ENCODE peak calls at places on chromosomes 13 and 19, in nine cellular contexts. P is AG10803, D is omental fat pad, T is heart left ventricle, A is GM12878, B is coronary artery, W is tibial nerve, V is K562, J is left lung. F is an unnamed sample.

GRCh38 chr13:110826861-110827672 is 87.8 kb downstream of the ANKRD10 start:
- DNase-seq in P (no peak), D (no peak), T (no peak), A (no peak), B (no peak), W (no peak), V (no peak), J (no peak), F (no peak)

GRCh38 chr13:102452831-102453230 is 51.0 kb upstream of the FGF14 start:
- DNase-seq in P (no peak), D (no peak), T (no peak), A (no peak), B (no peak), W (no peak), V (no peak), J (no peak), F (no peak)

GRCh38 chr19:17347361-17347760 is 10.0 kb downstream of the GTPBP3 start:
- DNase-seq in P (no peak), D (no peak), T (peak), A (no peak), B (no peak), W (no peak), V (no peak), J (no peak), F (no peak)

GRCh38 chr13:112693831-112694497 is 4.1 kb downstream of the ATP11A start:
- DNase-seq in P (peak), D (no peak), T (peak), A (no peak), B (peak), W (peak), V (no peak), J (peak), F (no peak)

GRCh38 chr13:43289458-43290255 is 266.3 kb downstream of the DNAJC15 start:
- DNase-seq in P (peak), D (no peak), T (no peak), A (no peak), B (no peak), W (no peak), V (no peak), J (no peak), F (no peak)

GRCh38 chr13:49429061-49429460 is 14.8 kb downstream of the CAB39L start:
- DNase-seq in P (no peak), D (no peak), T (no peak), A (no peak), B (no peak), W (no peak), V (no peak), J (no peak), F (no peak)

GRCh38 chr13:111005808-111006494 is 91.1 kb upstream of the ANKRD10 start:
- DNase-seq in P (peak), D (no peak), T (peak), A (no peak), B (no peak), W (peak), V (no peak), J (no peak), F (no peak)

GRCh38 chr13:37097008-37097579 is 8.4 kb downstream of the CSNK1A1L start:
- DNase-seq in P (peak), D (no peak), T (no peak), A (no peak), B (no peak), W (no peak), V (no peak), J (no peak), F (no peak)

GRCh38 chr19:49098795-49099194 is 13.5 kb downstream of the SNRNP70 start:
- DNase-seq in P (no peak), D (no peak), T (no peak), A (no peak), B (no peak), W (no peak), V (no peak), J (no peak), F (no peak)

GRCh38 chr19:51018745-51019543 is 565 bp downstream of the KLK10 start:
- DNase-seq in P (no peak), D (no peak), T (no peak), A (no peak), B (no peak), W (no peak), V (no peak), J (no peak), F (no peak)

GRCh38 chr13:101230271-101230890 is 185.9 kb downstream of the NALCN start:
- DNase-seq in P (no peak), D (no peak), T (no peak), A (no peak), B (no peak), W (no peak), V (no peak), J (no peak), F (no peak)

DNA sequence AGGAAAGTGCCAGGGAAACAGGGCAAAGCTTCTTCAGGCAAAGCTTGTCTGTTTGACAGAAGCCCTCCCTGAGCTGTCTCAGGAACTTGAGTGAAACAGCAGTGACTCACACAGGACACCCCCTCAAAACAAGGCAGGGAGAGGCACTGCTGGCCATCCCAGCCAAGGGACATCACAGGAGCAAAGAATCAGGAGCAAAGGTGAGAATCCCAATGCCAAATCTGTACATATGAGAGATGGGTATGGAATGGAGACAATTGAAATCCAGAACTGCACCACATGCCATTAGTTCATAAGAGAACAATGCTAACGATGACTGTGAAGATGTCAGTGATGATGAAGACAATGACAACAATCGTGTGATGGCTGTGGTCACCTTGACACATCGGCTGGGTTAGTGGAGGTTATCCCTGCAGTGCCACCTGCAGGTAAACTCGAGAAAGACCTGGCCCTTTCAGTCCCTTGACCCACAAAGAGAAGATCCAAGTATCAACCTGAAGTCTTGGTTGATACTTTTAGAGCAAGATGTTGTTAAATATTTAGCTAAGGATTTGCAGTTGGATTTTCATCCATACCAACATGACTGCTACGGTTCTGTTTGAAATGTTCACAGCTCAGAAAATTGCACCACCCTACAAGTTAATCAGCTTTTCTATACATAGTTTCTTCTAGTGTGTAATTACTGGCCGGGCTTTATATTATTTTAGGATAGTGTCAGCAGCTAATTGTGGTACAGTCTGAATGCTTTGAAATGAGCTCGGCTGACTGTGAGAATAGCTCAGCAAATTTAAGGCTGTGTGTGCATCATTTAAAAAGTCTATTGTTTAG is 42.0 kb upstream of the IPO5 start:
- DNase-seq in P (peak), D (no peak), T (no peak), A (no peak), B (no peak), W (no peak), V (peak), J (no peak), F (no peak)
- TF ChIP-seq CTCF in P (peak), D (no peak), T (peak), A (peak), B (no peak), W (no peak), V (peak), J (no peak), F (peak)

GRCh38 chr13:45615501-45616101 is at the start of gene ERICH6B:
- DNase-seq in P (no peak), D (no peak), T (no peak), A (no peak), B (no peak), W (peak), V (peak), J (no peak), F (no peak)
- TF ChIP-seq CTCF in P (no peak), D (no peak), T (no peak), A (no peak), B (no peak), W (no peak), V (no peak), J (no peak), F (no peak)

GRCh38 chr13:84653915-84654534 is 771.8 kb upstream of the SLITRK1 start:
- DNase-seq in P (no peak), D (no peak), T (peak), A (no peak), B (no peak), W (no peak), V (no peak), J (no peak), F (no peak)

GRCh38 chr13:84651288-84651687 is 769.0 kb upstream of the SLITRK1 start:
- DNase-seq in P (peak), D (no peak), T (peak), A (no peak), B (no peak), W (no peak), V (no peak), J (no peak), F (no peak)

GRCh38 chr13:84649853-84650252 is 767.6 kb upstream of the SLITRK1 start:
- DNase-seq in P (peak), D (no peak), T (no peak), A (no peak), B (no peak), W (no peak), V (no peak), J (no peak), F (no peak)

GRCh38 chr13:84645196-84646071 is 763.2 kb upstream of the SLITRK1 start:
- DNase-seq in P (peak), D (no peak), T (no peak), A (no peak), B (no peak), W (no peak), V (no peak), J (no peak), F (no peak)

GRCh38 chr13:84648069-84648640 is 765.9 kb upstream of the SLITRK1 start:
- DNase-seq in P (no peak), D (no peak), T (no peak), A (no peak), B (no peak), W (no peak), V (no peak), J (no peak), F (no peak)
- TF ChIP-seq CTCF in P (peak), D (no peak), T (peak), A (no peak), B (no peak), W (no peak), V (no peak), J (no peak), F (peak)

DNA sequence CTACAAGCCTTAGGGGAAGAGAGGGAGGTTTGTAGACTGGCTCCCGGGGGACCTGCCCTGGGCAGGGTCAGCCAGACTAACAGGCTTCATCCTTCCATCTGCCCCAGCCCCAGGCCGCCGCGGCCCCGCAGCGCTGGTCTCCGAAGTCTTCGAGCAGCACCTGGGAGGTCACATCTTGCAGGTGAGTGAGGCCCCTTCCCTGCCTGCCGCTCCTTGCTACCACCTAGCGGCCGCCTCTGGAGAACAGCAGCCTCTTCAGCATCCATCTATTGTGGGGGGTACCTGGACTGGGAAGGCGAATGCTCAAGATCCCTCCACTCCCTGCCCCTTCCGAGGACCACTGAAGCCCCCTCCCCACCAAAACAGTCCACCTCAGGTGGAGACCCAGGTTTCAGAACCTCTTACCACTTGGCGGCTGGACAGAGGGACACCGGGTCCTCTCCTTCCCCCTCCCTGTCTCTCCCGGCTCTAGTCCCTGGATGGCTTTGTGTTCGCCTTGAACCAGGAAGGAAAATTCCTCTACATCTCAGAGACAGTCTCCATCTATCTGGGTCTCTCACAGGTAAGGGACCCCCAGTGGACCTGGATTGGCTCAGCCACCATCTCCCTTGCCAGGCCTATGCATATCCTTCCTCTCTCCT is 12.7 kb downstream of the NPAS1 start:
- DNase-seq in P (no peak), D (no peak), T (no peak), A (no peak), B (no peak), W (no peak), V (peak), J (no peak), F (peak)
- TF ChIP-seq CTCF in P (peak), D (no peak), T (peak), A (peak), B (peak), W (peak), V (peak), J (peak), F (peak)

GRCh38 chr13:72205773-72206172 is 338.8 kb upstream of the DACH1 start:
- DNase-seq in P (peak), D (no peak), T (no peak), A (no peak), B (no peak), W (no peak), V (no peak), J (no peak), F (no peak)
- TF ChIP-seq CTCF in P (no peak), D (no peak), T (no peak), A (no peak), B (no peak), W (no peak), V (no peak), J (no peak), F (no peak)

GRCh38 chr19:53912653-53913052 is 3.6 kb downstream of the CACNG7 start:
- DNase-seq in P (no peak), D (no peak), T (no peak), A (no peak), B (no peak), W (no peak), V (peak), J (no peak), F (no peak)
- TF ChIP-seq CTCF in P (no peak), D (no peak), T (no peak), A (no peak), B (no peak), W (no peak), V (peak), J (no peak), F (peak)

GRCh38 chr13:94972262-94972661 is 259.9 kb upstream of the SOX21 start:
- DNase-seq in P (no peak), D (no peak), T (no peak), A (no peak), B (no peak), W (no peak), V (no peak), J (no peak), F (no peak)

GRCh38 chr13:94968757-94969086 is 256.4 kb upstream of the SOX21 start:
- DNase-seq in P (no peak), D (no peak), T (no peak), A (no peak), B (no peak), W (no peak), V (no peak), J (no peak), F (no peak)

GRCh38 chr13:94966380-94966779 is 254.0 kb upstream of the SOX21 start:
- DNase-seq in P (no peak), D (no peak), T (no peak), A (no peak), B (no peak), W (no peak), V (no peak), J (no peak), F (no peak)

GRCh38 chr13:94967183-94968039 is 255.1 kb upstream of the SOX21 start:
- DNase-seq in P (no peak), D (no peak), T (no peak), A (no peak), B (no peak), W (no peak), V (peak), J (no peak), F (peak)

DNA sequence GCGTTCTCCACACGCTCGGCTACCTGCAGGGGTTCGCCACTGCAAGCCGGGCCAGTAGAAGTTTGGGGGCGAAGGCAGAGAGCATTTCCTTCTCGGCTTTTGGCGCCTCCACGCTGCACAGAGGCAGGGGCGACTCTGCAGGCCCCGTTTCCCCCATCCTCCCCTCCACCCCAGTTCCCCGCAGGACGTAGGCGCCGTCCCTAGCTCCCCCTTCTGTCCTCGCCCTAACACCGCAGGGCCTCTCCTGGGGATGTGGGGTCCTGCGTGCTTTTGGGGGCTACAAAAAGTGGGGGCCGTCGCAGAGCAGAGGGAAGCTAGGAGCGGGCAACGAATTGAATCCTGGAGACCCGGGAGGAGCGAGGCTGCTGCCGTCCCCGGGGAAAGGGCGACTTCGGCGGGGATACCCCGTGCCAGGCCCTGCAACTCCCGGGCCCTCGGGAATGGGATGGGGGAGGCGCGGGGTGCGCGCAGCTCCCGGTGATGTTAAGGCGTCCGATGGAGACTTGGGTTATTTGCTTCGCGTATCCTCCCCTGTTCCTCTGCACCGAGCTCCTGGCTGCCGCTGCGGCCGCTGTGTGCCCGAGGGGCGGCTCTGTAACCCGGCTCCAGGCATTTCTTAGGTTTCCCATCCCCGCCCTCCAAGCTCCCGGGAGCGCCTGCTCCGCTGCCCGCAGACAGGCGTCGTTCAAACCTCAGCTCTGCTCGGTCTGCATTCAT is 255.9 kb upstream of the SOX21 start:
- DNase-seq in P (no peak), D (no peak), T (no peak), A (no peak), B (no peak), W (no peak), V (no peak), J (no peak), F (peak)
- TF ChIP-seq CTCF in P (no peak), D (no peak), T (no peak), A (no peak), B (no peak), W (no peak), V (no peak), J (no peak), F (peak)

DNA sequence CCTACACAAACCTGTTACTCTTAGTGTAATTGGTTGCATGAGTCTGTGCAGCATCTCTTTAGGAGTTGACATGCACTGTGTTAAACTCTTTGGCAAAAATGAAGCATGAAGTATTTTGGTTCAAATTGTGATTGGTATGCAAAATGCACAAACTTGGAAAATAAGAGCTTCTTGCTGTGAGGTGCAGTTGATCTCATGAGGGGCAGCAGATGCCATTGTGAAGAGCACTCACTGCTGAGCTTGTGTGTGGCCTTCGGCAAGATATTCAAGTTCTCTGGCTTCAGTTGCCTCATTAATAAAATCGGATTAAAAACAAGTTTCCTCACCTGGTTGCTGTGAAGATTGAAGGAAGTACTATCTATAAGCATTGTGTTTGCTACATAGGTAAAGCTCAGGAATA is 142.3 kb downstream of the KATNAL1 start:
- DNase-seq in P (no peak), D (no peak), T (no peak), A (no peak), B (no peak), W (no peak), V (no peak), J (no peak), F (no peak)
- TF ChIP-seq CTCF in P (no peak), D (no peak), T (no peak), A (no peak), B (no peak), W (no peak), V (no peak), J (no peak), F (no peak)

GRCh38 chr19:11549386-11549953 is 9.6 kb downstream of the ELOF1 start:
- DNase-seq in P (no peak), D (no peak), T (no peak), A (no peak), B (no peak), W (no peak), V (no peak), J (no peak), F (no peak)

GRCh38 chr19:11554160-11554559 is 4.9 kb downstream of the ELOF1 start:
- DNase-seq in P (no peak), D (no peak), T (no peak), A (peak), B (no peak), W (no peak), V (no peak), J (no peak), F (no peak)

GRCh38 chr19:11552666-11553372 is 6.2 kb downstream of the ELOF1 start:
- DNase-seq in P (no peak), D (no peak), T (no peak), A (no peak), B (no peak), W (no peak), V (no peak), J (no peak), F (no peak)

GRCh38 chr19:11550265-11550664 is 8.8 kb downstream of the ELOF1 start:
- DNase-seq in P (no peak), D (no peak), T (no peak), A (no peak), B (no peak), W (no peak), V (no peak), J (no peak), F (no peak)

DNA sequence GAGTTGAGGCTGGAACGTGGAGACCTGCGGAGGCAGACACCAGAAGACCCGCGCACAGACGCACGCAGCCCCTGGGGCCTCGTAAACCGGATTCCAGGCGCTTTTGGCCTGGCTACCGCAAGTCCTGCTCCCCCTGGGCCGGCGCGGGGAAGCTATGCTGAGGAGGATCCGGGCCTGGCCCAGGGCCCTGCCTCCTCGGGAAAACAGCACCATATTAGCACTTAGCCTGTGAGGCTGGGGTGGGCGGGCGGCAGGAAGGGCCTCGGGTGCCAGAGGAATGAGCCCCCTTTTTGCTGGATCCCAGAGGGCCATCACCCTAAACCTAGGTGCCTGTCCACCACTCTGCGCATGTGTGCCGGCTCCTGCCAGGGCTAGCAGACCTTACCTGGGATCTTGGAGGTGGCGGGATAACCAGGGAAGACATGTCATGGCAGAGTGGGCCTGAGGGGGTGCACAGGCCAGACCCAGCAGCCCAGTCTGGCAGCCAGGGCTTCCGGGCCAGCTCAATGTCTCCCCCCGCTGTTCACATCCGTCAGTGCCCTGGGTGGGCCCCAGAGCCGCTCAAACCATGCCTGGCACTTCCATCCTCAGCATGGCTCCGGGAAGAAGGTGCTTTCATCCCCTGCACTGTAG is 7.3 kb downstream of the ELOF1 start:
- DNase-seq in P (no peak), D (no peak), T (no peak), A (no peak), B (no peak), W (no peak), V (no peak), J (no peak), F (no peak)
- TF ChIP-seq CTCF in P (peak), D (no peak), T (peak), A (peak), B (no peak), W (no peak), V (peak), J (no peak), F (peak)

GRCh38 chr19:480016-480855 is 16.1 kb upstream of the MADCAM1 start:
- DNase-seq in P (peak), D (no peak), T (peak), A (no peak), B (no peak), W (peak), V (peak), J (peak), F (no peak)
- TF ChIP-seq CTCF in P (peak), D (no peak), T (peak), A (no peak), B (no peak), W (peak), V (peak), J (peak), F (peak)

F was measured in D721Med.